ENCODE peak calls at places on chromosome 1, in four cellular contexts. G is NCI-H2107; C is fibroblast of the aortic adventitia; A is CD8-positive, alpha-beta memory T cell. P is an unnamed sample.

GRCh38 chr1:4755301-4756183 is 101.1 kb downstream of the AJAP1 start:
- DNase-seq in G (no peak), C (no peak), A (no peak), P (no peak)

GRCh38 chr1:8873506-8874229 is 4.8 kb downstream of the ENO1 start:
- DNase-seq in G (no peak), C (peak; percentile 97), A (peak; percentile 81), P (peak; percentile 40)

GRCh38 chr1:172630060-172630818 is 28.7 kb upstream of the FASLG start:
- DNase-seq in G (no peak), C (peak; percentile 35), A (no peak), P (no peak)

GRCh38 chr1:155961937-155962336 is 16.4 kb downstream of the ARHGEF2 start:
- DNase-seq in G (no peak), C (peak; percentile 88), A (no peak), P (no peak)

GRCh38 chr1:229088711-229089110 is 182.2 kb upstream of the RAB4A start:
- DNase-seq in G (no peak), C (no peak), A (no peak), P (no peak)

GRCh38 chr1:17565551-17565971 is 26.1 kb downstream of the ARHGEF10L start:
- DNase-seq in G (no peak), C (no peak), A (no peak), P (no peak)

GRCh38 chr1:145846191-145846590 is 761 bp downstream of the NUDT17 start:
- DNase-seq in G (no peak), C (peak; percentile 37), A (peak; percentile 52), P (no peak)

GRCh38 chr1:11158720-11159321 is 30.3 kb upstream of the ANGPTL7 start:
- DNase-seq in G (no peak), C (peak; percentile 97), A (no peak), P (no peak)

GRCh38 chr1:92446546-92446945 is 40.2 kb downstream of the GFI1 start:
- DNase-seq in G (no peak), C (peak; percentile 86), A (no peak), P (no peak)

GRCh38 chr1:238648756-238649155 is 737.6 kb upstream of the CHRM3 start:
- DNase-seq in G (no peak), C (no peak), A (no peak), P (no peak)

GRCh38 chr1:9815150-9815549 is 8.6 kb downstream of the CLSTN1 start:
- DNase-seq in G (no peak), C (no peak), A (no peak), P (no peak)

GRCh38 chr1:1325288-1326074 is 879 bp downstream of the CPTP start:
- DNase-seq in G (no peak), C (no peak), A (peak; percentile 50), P (no peak)

GRCh38 chr1:15749399-15750291 is 7.3 kb downstream of the TMEM82 start:
- DNase-seq in G (no peak), C (peak; percentile 51), A (no peak), P (no peak)

GRCh38 chr1:206506803-206507394 is 432 bp upstream of the RASSF5 start:
- DNase-seq in G (no peak), C (no peak), A (no peak), P (no peak)